ENCODE peak calls at places on chromosomes 5 and 9, in ten cellular contexts. One of them, this sample, is unnamed.

GRCh38 chr5:4868140-4868735 is 271.9 kb upstream of the ADAMTS16 start:
- DNase-seq in activated CD4-positive, alpha-beta T cell treated with anti-CD3 and anti-CD28 coated beads, Interleukin-2, amount 10 ng/mL, durations not matched to agents 7 days and 5 days: peak; percentile 59
- DNase-seq in amygdala: peak; percentile 66
- DNase-seq in HCEC 1CT: no peak
- DNase-seq in H1: peak; percentile 88
- DNase-seq in stimulated activated CD4-positive, alpha-beta T cell treated with anti-CD3 and anti-CD28 coated beads, TNF-alpha, amount 100 ng/mL, for 48 hours: peak; percentile 11
- DNase-seq in GM04503: no peak
- DNase-seq in caudate nucleus: no peak
- DNase-seq in vagina: no peak
- DNase-seq in PC-3: peak; percentile 75
- DNase-seq in this sample: peak; percentile 37

GRCh38 chr5:142749321-142749720 is 20.9 kb upstream of the ARHGAP26 start:
- DNase-seq in activated CD4-positive, alpha-beta T cell treated with anti-CD3 and anti-CD28 coated beads, Interleukin-2, amount 10 ng/mL, durations not matched to agents 7 days and 5 days: no peak
- DNase-seq in amygdala: no peak
- DNase-seq in HCEC 1CT: peak; percentile 81
- DNase-seq in H1: no peak
- DNase-seq in stimulated activated CD4-positive, alpha-beta T cell treated with anti-CD3 and anti-CD28 coated beads, TNF-alpha, amount 100 ng/mL, for 48 hours: no peak
- DNase-seq in GM04503: no peak
- DNase-seq in caudate nucleus: no peak
- DNase-seq in vagina: no peak
- DNase-seq in PC-3: peak; percentile 64
- DNase-seq in this sample: no peak

GRCh38 chr5:181271081-181271480 is 10.1 kb upstream of the TRIM52 start:
- DNase-seq in activated CD4-positive, alpha-beta T cell treated with anti-CD3 and anti-CD28 coated beads, Interleukin-2, amount 10 ng/mL, durations not matched to agents 7 days and 5 days: no peak
- DNase-seq in amygdala: no peak
- DNase-seq in HCEC 1CT: no peak
- DNase-seq in H1: no peak
- DNase-seq in stimulated activated CD4-positive, alpha-beta T cell treated with anti-CD3 and anti-CD28 coated beads, TNF-alpha, amount 100 ng/mL, for 48 hours: no peak
- DNase-seq in GM04503: no peak
- DNase-seq in caudate nucleus: no peak
- DNase-seq in vagina: no peak
- DNase-seq in PC-3: no peak
- DNase-seq in this sample: no peak

GRCh38 chr5:65624570-65625555 is at the start of the genes SHLD3 and TRAPPC13:
- DNase-seq in activated CD4-positive, alpha-beta T cell treated with anti-CD3 and anti-CD28 coated beads, Interleukin-2, amount 10 ng/mL, durations not matched to agents 7 days and 5 days: peak; percentile 91
- DNase-seq in amygdala: peak; percentile 84
- DNase-seq in HCEC 1CT: peak; percentile 91
- DNase-seq in H1: peak; percentile 71
- DNase-seq in stimulated activated CD4-positive, alpha-beta T cell treated with anti-CD3 and anti-CD28 coated beads, TNF-alpha, amount 100 ng/mL, for 48 hours: peak; percentile 67
- DNase-seq in GM04503: peak; percentile 69
- DNase-seq in caudate nucleus: peak; percentile 23
- DNase-seq in vagina: no peak
- DNase-seq in PC-3: peak; percentile 55
- DNase-seq in this sample: peak; percentile 36

GRCh38 chr5:33969572-33970452 is 14.7 kb downstream of the SLC45A2 start:
- DNase-seq in activated CD4-positive, alpha-beta T cell treated with anti-CD3 and anti-CD28 coated beads, Interleukin-2, amount 10 ng/mL, durations not matched to agents 7 days and 5 days: peak; percentile 31
- DNase-seq in amygdala: no peak
- DNase-seq in HCEC 1CT: peak; percentile 72
- DNase-seq in H1: no peak
- DNase-seq in stimulated activated CD4-positive, alpha-beta T cell treated with anti-CD3 and anti-CD28 coated beads, TNF-alpha, amount 100 ng/mL, for 48 hours: no peak
- DNase-seq in GM04503: no peak
- DNase-seq in caudate nucleus: no peak
- DNase-seq in vagina: no peak
- DNase-seq in PC-3: peak; percentile 74
- DNase-seq in this sample: no peak

GRCh38 chr5:175728885-175729828 is 71.3 kb downstream of the HRH2 start:
- DNase-seq in activated CD4-positive, alpha-beta T cell treated with anti-CD3 and anti-CD28 coated beads, Interleukin-2, amount 10 ng/mL, durations not matched to agents 7 days and 5 days: no peak
- DNase-seq in amygdala: no peak
- DNase-seq in HCEC 1CT: no peak
- DNase-seq in H1: peak; percentile 80
- DNase-seq in stimulated activated CD4-positive, alpha-beta T cell treated with anti-CD3 and anti-CD28 coated beads, TNF-alpha, amount 100 ng/mL, for 48 hours: no peak
- DNase-seq in GM04503: no peak
- DNase-seq in caudate nucleus: no peak
- DNase-seq in vagina: no peak
- DNase-seq in PC-3: no peak
- DNase-seq in this sample: no peak

GRCh38 chr9:127173063-127173462 is 50.6 kb upstream of the ANGPTL2 start:
- DNase-seq in activated CD4-positive, alpha-beta T cell treated with anti-CD3 and anti-CD28 coated beads, Interleukin-2, amount 10 ng/mL, durations not matched to agents 7 days and 5 days: no peak
- DNase-seq in amygdala: no peak
- DNase-seq in HCEC 1CT: no peak
- DNase-seq in H1: no peak
- DNase-seq in stimulated activated CD4-positive, alpha-beta T cell treated with anti-CD3 and anti-CD28 coated beads, TNF-alpha, amount 100 ng/mL, for 48 hours: no peak
- DNase-seq in GM04503: no peak
- DNase-seq in caudate nucleus: no peak
- DNase-seq in vagina: no peak
- DNase-seq in PC-3: no peak
- DNase-seq in this sample: no peak

GRCh38 chr5:135921388-135921787 is 25.7 kb upstream of the IL9 start:
- DNase-seq in activated CD4-positive, alpha-beta T cell treated with anti-CD3 and anti-CD28 coated beads, Interleukin-2, amount 10 ng/mL, durations not matched to agents 7 days and 5 days: no peak
- DNase-seq in amygdala: no peak
- DNase-seq in HCEC 1CT: peak; percentile 54
- DNase-seq in H1: no peak
- DNase-seq in stimulated activated CD4-positive, alpha-beta T cell treated with anti-CD3 and anti-CD28 coated beads, TNF-alpha, amount 100 ng/mL, for 48 hours: no peak
- DNase-seq in GM04503: peak; percentile 10
- DNase-seq in caudate nucleus: no peak
- DNase-seq in vagina: no peak
- DNase-seq in PC-3: peak; percentile 68
- DNase-seq in this sample: no peak

GRCh38 chr9:2621678-2622360 is at the start of gene VLDLR:
- DNase-seq in activated CD4-positive, alpha-beta T cell treated with anti-CD3 and anti-CD28 coated beads, Interleukin-2, amount 10 ng/mL, durations not matched to agents 7 days and 5 days: peak; percentile 35
- DNase-seq in amygdala: peak; percentile 80
- DNase-seq in HCEC 1CT: no peak
- DNase-seq in H1: peak; percentile 81
- DNase-seq in stimulated activated CD4-positive, alpha-beta T cell treated with anti-CD3 and anti-CD28 coated beads, TNF-alpha, amount 100 ng/mL, for 48 hours: no peak
- DNase-seq in GM04503: no peak
- DNase-seq in caudate nucleus: peak; percentile 57
- DNase-seq in vagina: no peak
- DNase-seq in PC-3: no peak
- DNase-seq in this sample: peak; percentile 51

GRCh38 chr5:155406815-155407214 is 393.3 kb downstream of the KIF4B start:
- DNase-seq in activated CD4-positive, alpha-beta T cell treated with anti-CD3 and anti-CD28 coated beads, Interleukin-2, amount 10 ng/mL, durations not matched to agents 7 days and 5 days: no peak
- DNase-seq in amygdala: no peak
- DNase-seq in HCEC 1CT: no peak
- DNase-seq in H1: no peak
- DNase-seq in stimulated activated CD4-positive, alpha-beta T cell treated with anti-CD3 and anti-CD28 coated beads, TNF-alpha, amount 100 ng/mL, for 48 hours: no peak
- DNase-seq in GM04503: no peak
- DNase-seq in caudate nucleus: no peak
- DNase-seq in vagina: no peak
- DNase-seq in PC-3: no peak
- DNase-seq in this sample: no peak

GRCh38 chr5:171367424-171368370 is 20.0 kb upstream of the NPM1 start:
- DNase-seq in activated CD4-positive, alpha-beta T cell treated with anti-CD3 and anti-CD28 coated beads, Interleukin-2, amount 10 ng/mL, durations not matched to agents 7 days and 5 days: no peak
- DNase-seq in amygdala: no peak
- DNase-seq in HCEC 1CT: peak; percentile 52
- DNase-seq in H1: no peak
- DNase-seq in stimulated activated CD4-positive, alpha-beta T cell treated with anti-CD3 and anti-CD28 coated beads, TNF-alpha, amount 100 ng/mL, for 48 hours: no peak
- DNase-seq in GM04503: no peak
- DNase-seq in caudate nucleus: no peak
- DNase-seq in vagina: no peak
- DNase-seq in PC-3: no peak
- DNase-seq in this sample: no peak